ENCODE peak calls at places on chromosome 9, in six cellular contexts. One of them, this sample, is unnamed.

GRCh38 chr9:68416891-68417570 is 60.6 kb downstream of the PGM5 start:
- DNase-seq in PC-3: peak; percentile 49
- DNase-seq in testis: no peak
- DNase-seq in hepatocyte: no peak
- DNase-seq in mucosa of descending colon: peak; percentile 7
- DNase-seq in keratinocyte: no peak
- DNase-seq in this sample: peak; percentile 65

GRCh38 chr9:35656841-35657326 is 935 bp downstream of the RMRP start:
- DNase-seq in keratinocyte: no peak
- DNase-seq in mucosa of descending colon: no peak
- DNase-seq in testis: peak; percentile 29
- DNase-seq in hepatocyte: peak; percentile 59
- DNase-seq in PC-3: no peak
- DNase-seq in this sample: no peak

GRCh38 chr9:14515564-14516198 is 177.6 kb downstream of the ZDHHC21 start:
- DNase-seq in mucosa of descending colon: no peak
- DNase-seq in hepatocyte: no peak
- DNase-seq in keratinocyte: no peak
- DNase-seq in PC-3: no peak
- DNase-seq in testis: no peak
- DNase-seq in this sample: peak; percentile 88

GRCh38 chr9:113992276-113992951 is 85.7 kb downstream of the AMBP start:
- DNase-seq in testis: peak; percentile 90
- DNase-seq in PC-3: no peak
- DNase-seq in keratinocyte: no peak
- DNase-seq in mucosa of descending colon: no peak
- DNase-seq in hepatocyte: no peak
- DNase-seq in this sample: no peak

GRCh38 chr9:85224729-85225128 is 517.0 kb downstream of the AGTPBP1 start:
- DNase-seq in testis: no peak
- DNase-seq in keratinocyte: no peak
- DNase-seq in hepatocyte: peak; percentile 31
- DNase-seq in mucosa of descending colon: no peak
- DNase-seq in PC-3: peak; percentile 33
- DNase-seq in this sample: no peak

GRCh38 chr9:136674786-136675349 is 12.2 kb downstream of the EGFL7 start:
- DNase-seq in keratinocyte: no peak
- DNase-seq in testis: no peak
- DNase-seq in PC-3: no peak
- DNase-seq in mucosa of descending colon: peak; percentile 88
- DNase-seq in hepatocyte: peak; percentile 79
- DNase-seq in this sample: peak; percentile 81

GRCh38 chr9:88243736-88244135 is 105.5 kb upstream of the SPATA31C2 start:
- DNase-seq in PC-3: peak; percentile 31
- DNase-seq in keratinocyte: no peak
- DNase-seq in mucosa of descending colon: no peak
- DNase-seq in testis: no peak
- DNase-seq in hepatocyte: peak; percentile 18
- DNase-seq in this sample: no peak

GRCh38 chr9:22817181-22817580 is 370.6 kb downstream of the DMRTA1 start:
- DNase-seq in PC-3: peak; percentile 22
- DNase-seq in mucosa of descending colon: no peak
- DNase-seq in testis: no peak
- DNase-seq in hepatocyte: no peak
- DNase-seq in keratinocyte: no peak
- DNase-seq in this sample: no peak

GRCh38 chr9:127873886-127874285 is 3.6 kb downstream of the AK1 start:
- DNase-seq in hepatocyte: no peak
- DNase-seq in PC-3: no peak
- DNase-seq in mucosa of descending colon: peak; percentile 52
- DNase-seq in testis: peak; percentile 91
- DNase-seq in keratinocyte: no peak
- DNase-seq in this sample: peak; percentile 38

GRCh38 chr9:132350861-132351315 is 3.9 kb downstream of the SETX start:
- DNase-seq in keratinocyte: no peak
- DNase-seq in PC-3: no peak
- DNase-seq in hepatocyte: no peak
- DNase-seq in testis: no peak
- DNase-seq in mucosa of descending colon: peak; percentile 19
- DNase-seq in this sample: peak; percentile 1

GRCh38 chr9:112717669-112718331 is at the start of gene INIP:
- DNase-seq in PC-3: peak; percentile 96
- DNase-seq in keratinocyte: peak; percentile 75
- DNase-seq in hepatocyte: peak; percentile 98
- DNase-seq in testis: peak; percentile 97
- DNase-seq in mucosa of descending colon: peak; percentile 97
- DNase-seq in this sample: peak; percentile 99

GRCh38 chr9:87884578-87885459 is 2.1 kb downstream of the SPATA31E1 start:
- DNase-seq in mucosa of descending colon: no peak
- DNase-seq in PC-3: no peak
- DNase-seq in keratinocyte: no peak
- DNase-seq in hepatocyte: no peak
- DNase-seq in testis: no peak
- DNase-seq in this sample: no peak

GRCh38 chr9:18359335-18359734 is 114.6 kb upstream of the ADAMTSL1 start:
- DNase-seq in hepatocyte: no peak
- DNase-seq in keratinocyte: no peak
- DNase-seq in testis: no peak
- DNase-seq in mucosa of descending colon: no peak
- DNase-seq in PC-3: peak; percentile 35
- DNase-seq in this sample: no peak

GRCh38 chr9:114176601-114177295 is 21.4 kb downstream of the COL27A1 start:
- DNase-seq in hepatocyte: no peak
- DNase-seq in keratinocyte: no peak
- DNase-seq in PC-3: no peak
- DNase-seq in testis: no peak
- DNase-seq in mucosa of descending colon: no peak
- DNase-seq in this sample: no peak

GRCh38 chr9:132439153-132439552 is 29.1 kb downstream of the CFAP77 start:
- DNase-seq in PC-3: peak; percentile 48
- DNase-seq in mucosa of descending colon: no peak
- DNase-seq in hepatocyte: no peak
- DNase-seq in keratinocyte: no peak
- DNase-seq in testis: no peak
- DNase-seq in this sample: no peak

GRCh38 chr9:110777843-110778215 is 109.2 kb downstream of the MUSK start:
- DNase-seq in PC-3: no peak
- DNase-seq in keratinocyte: no peak
- DNase-seq in hepatocyte: no peak
- DNase-seq in mucosa of descending colon: no peak
- DNase-seq in testis: no peak
- DNase-seq in this sample: no peak

GRCh38 chr9:4344946-4345345 is 45.1 kb upstream of the GLIS3 start:
- DNase-seq in testis: no peak
- DNase-seq in PC-3: no peak
- DNase-seq in mucosa of descending colon: no peak
- DNase-seq in hepatocyte: peak; percentile 49
- DNase-seq in keratinocyte: peak; percentile 59
- DNase-seq in this sample: no peak

GRCh38 chr9:108854641-108855528 is 901 bp downstream of the ACTL7B start:
- DNase-seq in mucosa of descending colon: no peak
- DNase-seq in testis: peak; percentile 28
- DNase-seq in hepatocyte: no peak
- DNase-seq in keratinocyte: no peak
- DNase-seq in PC-3: no peak
- DNase-seq in this sample: no peak

GRCh38 chr9:86771391-86771790 is 175.9 kb downstream of the GAS1 start:
- DNase-seq in hepatocyte: no peak
- DNase-seq in mucosa of descending colon: no peak
- DNase-seq in PC-3: no peak
- DNase-seq in keratinocyte: no peak
- DNase-seq in testis: no peak
- DNase-seq in this sample: no peak

GRCh38 chr9:116000748-116001329 is 152.8 kb upstream of the PAPPA start:
- DNase-seq in keratinocyte: no peak
- DNase-seq in PC-3: peak; percentile 40
- DNase-seq in mucosa of descending colon: peak; percentile 7
- DNase-seq in hepatocyte: peak; percentile 37
- DNase-seq in testis: no peak
- DNase-seq in this sample: peak; percentile 70

GRCh38 chr9:91800473-91800872 is 149.6 kb downstream of the ROR2 start:
- DNase-seq in mucosa of descending colon: no peak
- DNase-seq in testis: no peak
- DNase-seq in PC-3: no peak
- DNase-seq in hepatocyte: peak; percentile 35
- DNase-seq in keratinocyte: no peak
- DNase-seq in this sample: peak; percentile 33

GRCh38 chr9:114027901-114028465 is 50.1 kb downstream of the AMBP start:
- DNase-seq in PC-3: no peak
- DNase-seq in hepatocyte: no peak
- DNase-seq in testis: no peak
- DNase-seq in keratinocyte: no peak
- DNase-seq in mucosa of descending colon: no peak
- DNase-seq in this sample: peak; percentile 18

GRCh38 chr9:31078175-31078574 is 1306.3 kb upstream of the ACO1 start:
- DNase-seq in mucosa of descending colon: no peak
- DNase-seq in PC-3: no peak
- DNase-seq in testis: no peak
- DNase-seq in hepatocyte: no peak
- DNase-seq in keratinocyte: no peak
- DNase-seq in this sample: no peak

GRCh38 chr9:129586647-129587046 is 34.3 kb downstream of the C9orf50 start:
- DNase-seq in mucosa of descending colon: no peak
- DNase-seq in PC-3: no peak
- DNase-seq in keratinocyte: no peak
- DNase-seq in hepatocyte: no peak
- DNase-seq in testis: no peak
- DNase-seq in this sample: no peak

GRCh38 chr9:69149321-69149807 is 24.7 kb upstream of the TJP2 start:
- DNase-seq in mucosa of descending colon: no peak
- DNase-seq in PC-3: no peak
- DNase-seq in hepatocyte: peak; percentile 57
- DNase-seq in keratinocyte: no peak
- DNase-seq in testis: peak; percentile 47
- DNase-seq in this sample: peak; percentile 42

GRCh38 chr9:77211561-77211960 is 34.2 kb downstream of the VPS13A start:
- DNase-seq in keratinocyte: no peak
- DNase-seq in PC-3: no peak
- DNase-seq in testis: no peak
- DNase-seq in hepatocyte: no peak
- DNase-seq in mucosa of descending colon: no peak
- DNase-seq in this sample: no peak

GRCh38 chr9:94882953-94883641 is 156.6 kb downstream of the AOPEP start:
- DNase-seq in testis: peak; percentile 42
- DNase-seq in mucosa of descending colon: no peak
- DNase-seq in PC-3: no peak
- DNase-seq in hepatocyte: no peak
- DNase-seq in keratinocyte: no peak
- DNase-seq in this sample: no peak

GRCh38 chr9:83146325-83146724 is 83.4 kb upstream of the RASEF start:
- DNase-seq in testis: no peak
- DNase-seq in keratinocyte: no peak
- DNase-seq in hepatocyte: no peak
- DNase-seq in PC-3: no peak
- DNase-seq in mucosa of descending colon: no peak
- DNase-seq in this sample: no peak

GRCh38 chr9:109315889-109316640 is 4.8 kb downstream of the EPB41L4B start:
- DNase-seq in keratinocyte: peak; percentile 71
- DNase-seq in PC-3: peak; percentile 96
- DNase-seq in hepatocyte: peak; percentile 39
- DNase-seq in mucosa of descending colon: peak; percentile 87
- DNase-seq in testis: peak; percentile 35
- DNase-seq in this sample: peak; percentile 61

DNA sequence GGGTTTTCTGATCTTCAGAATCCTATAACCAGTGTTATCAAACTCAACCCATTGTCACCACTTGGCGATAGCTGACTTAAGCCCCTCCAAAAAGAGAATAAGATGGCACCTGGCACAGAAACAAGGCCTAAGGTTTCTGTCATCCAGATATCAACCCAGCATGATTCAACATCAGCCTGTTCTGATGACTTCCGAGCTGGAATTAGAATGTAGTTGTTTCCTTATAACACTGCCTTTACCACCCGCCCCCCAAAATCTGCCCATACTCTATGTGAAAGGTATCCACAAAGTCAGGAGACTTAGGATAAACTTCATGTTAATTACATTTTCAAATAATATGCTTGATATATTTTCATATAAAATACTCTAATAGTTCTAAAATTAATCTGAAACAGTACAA is 5.2 kb downstream of the KLF9 start:
- DNase-seq in keratinocyte: no peak
- DNase-seq in hepatocyte: no peak
- DNase-seq in testis: no peak
- DNase-seq in mucosa of descending colon: peak; percentile 19
- DNase-seq in PC-3: no peak
- DNase-seq in this sample: no peak
- H3K4me1 ChIP-seq in keratinocyte: peaks cover 20% of the 10 kb centered on the region
- H3K4me1 ChIP-seq in hepatocyte: peaks cover 8% of the 10 kb centered on the region
- H3K4me1 ChIP-seq in testis: peaks cover 49% of the 10 kb centered on the region
- H3K4me1 ChIP-seq in mucosa of descending colon: peaks cover 57% of the 10 kb centered on the region
- H3K4me1 ChIP-seq in PC-3: peaks cover 6% of the 10 kb centered on the region
- H3K4me1 ChIP-seq in this sample: peaks cover 3% of the 10 kb centered on the region

GRCh38 chr9:37146372-37146771 is 26.0 kb downstream of the ZCCHC7 start:
- DNase-seq in PC-3: no peak
- DNase-seq in mucosa of descending colon: no peak
- DNase-seq in hepatocyte: no peak
- DNase-seq in testis: no peak
- DNase-seq in keratinocyte: no peak
- DNase-seq in this sample: no peak
- H3K4me1 ChIP-seq in PC-3: no peaks in the 10 kb centered on the region
- H3K4me1 ChIP-seq in mucosa of descending colon: peaks cover 4% of the 10 kb centered on the region
- H3K4me1 ChIP-seq in hepatocyte: no peaks in the 10 kb centered on the region
- H3K4me1 ChIP-seq in testis: no peaks in the 10 kb centered on the region
- H3K4me1 ChIP-seq in keratinocyte: no peaks in the 10 kb centered on the region
- H3K4me1 ChIP-seq in this sample: no peaks in the 10 kb centered on the region

GRCh38 chr9:133956520-133957076 is 35.5 kb downstream of the VAV2 start:
- DNase-seq in keratinocyte: no peak
- DNase-seq in testis: no peak
- DNase-seq in hepatocyte: peak; percentile 51
- DNase-seq in mucosa of descending colon: no peak
- DNase-seq in PC-3: no peak
- DNase-seq in this sample: peak; percentile 81
- H3K4me1 ChIP-seq in keratinocyte: peaks cover 41% of the 10 kb centered on the region
- H3K4me1 ChIP-seq in testis: peaks cover 25% of the 10 kb centered on the region
- H3K4me1 ChIP-seq in hepatocyte: peaks cover 41% of the 10 kb centered on the region
- H3K4me1 ChIP-seq in mucosa of descending colon: peaks cover 3% of the 10 kb centered on the region
- H3K4me1 ChIP-seq in PC-3: no peaks in the 10 kb centered on the region
- H3K4me1 ChIP-seq in this sample: no peaks in the 10 kb centered on the region

GRCh38 chr9:33297455-33297854 is 7.1 kb downstream of the NFX1 start:
- DNase-seq in mucosa of descending colon: peak; percentile 80
- DNase-seq in PC-3: no peak
- DNase-seq in testis: no peak
- DNase-seq in keratinocyte: no peak
- DNase-seq in hepatocyte: no peak
- DNase-seq in this sample: no peak

GRCh38 chr9:33295571-33295970 is 5.3 kb downstream of the NFX1 start:
- DNase-seq in testis: no peak
- DNase-seq in hepatocyte: no peak
- DNase-seq in keratinocyte: no peak
- DNase-seq in PC-3: no peak
- DNase-seq in mucosa of descending colon: no peak
- DNase-seq in this sample: no peak

GRCh38 chr9:33304367-33304766 is 14.1 kb downstream of the NFX1 start:
- DNase-seq in mucosa of descending colon: no peak
- DNase-seq in testis: no peak
- DNase-seq in keratinocyte: no peak
- DNase-seq in PC-3: no peak
- DNase-seq in hepatocyte: no peak
- DNase-seq in this sample: no peak

GRCh38 chr9:33306037-33306436 is 15.7 kb downstream of the NFX1 start:
- DNase-seq in mucosa of descending colon: no peak
- DNase-seq in keratinocyte: no peak
- DNase-seq in testis: no peak
- DNase-seq in PC-3: no peak
- DNase-seq in hepatocyte: no peak
- DNase-seq in this sample: no peak

GRCh38 chr9:33300546-33300945 is 10.2 kb downstream of the NFX1 start:
- DNase-seq in hepatocyte: no peak
- DNase-seq in PC-3: no peak
- DNase-seq in testis: no peak
- DNase-seq in keratinocyte: no peak
- DNase-seq in mucosa of descending colon: no peak
- DNase-seq in this sample: no peak
- H3K4me1 ChIP-seq in hepatocyte: peaks cover 5% of the 10 kb centered on the region
- H3K4me1 ChIP-seq in PC-3: no peaks in the 10 kb centered on the region
- H3K4me1 ChIP-seq in testis: peaks cover 9% of the 10 kb centered on the region
- H3K4me1 ChIP-seq in keratinocyte: peaks cover 5% of the 10 kb centered on the region
- H3K4me1 ChIP-seq in mucosa of descending colon: peaks cover 34% of the 10 kb centered on the region
- H3K4me1 ChIP-seq in this sample: peaks cover 5% of the 10 kb centered on the region